ENCODE peak calls at places on chromosomes 12 and 14, in five cellular contexts. P is HCT116, I is SK-N-SH, Y is HepG2, V is K562. A is an unnamed sample.

GRCh38 chr14:75578786-75579781 is 664 bp downstream of the FLVCR2 start:
- DNase-seq in P (no peak), I (no peak), Y (peak; percentile 31), V (no peak), A (no peak)

GRCh38 chr12:51393676-51394545 is 2.7 kb upstream of the GALNT6 start:
- DNase-seq in P (no peak), I (no peak), Y (no peak), V (peak; percentile 2), A (no peak)

GRCh38 chr14:69358233-69358963 is 39.7 kb downstream of the ERH start:
- DNase-seq in P (no peak), I (no peak), Y (no peak), V (no peak), A (no peak)

GRCh38 chr12:19799216-19799615 is 359.9 kb downstream of the AEBP2 start:
- DNase-seq in P (no peak), I (no peak), Y (no peak), V (no peak), A (no peak)

GRCh38 chr14:37595809-37596595 is 573 bp downstream of the TTC6 start:
- DNase-seq in P (peak; percentile 28), I (no peak), Y (peak; percentile 99), V (peak; percentile 80), A (no peak)

GRCh38 chr12:116358850-116359761 is 81.6 kb upstream of the MED13L start:
- DNase-seq in P (peak; percentile 82), I (peak; percentile 84), Y (peak; percentile 92), V (peak; percentile 89), A (no peak)

GRCh38 chr14:30551460-30551859 is 7.5 kb upstream of the G2E3 start:
- DNase-seq in P (no peak), I (no peak), Y (peak; percentile 31), V (no peak), A (no peak)

GRCh38 chr12:21745258-21745657 is 29.2 kb downstream of the KCNJ8 start:
- DNase-seq in P (no peak), I (no peak), Y (no peak), V (no peak), A (no peak)

GRCh38 chr12:46661161-46661845 is 164.5 kb downstream of the SLC38A4 start:
- DNase-seq in P (peak; percentile 71), I (peak; percentile 39), Y (peak; percentile 77), V (no peak), A (peak; percentile 48)

GRCh38 chr12:121261397-121261796 is 35.1 kb downstream of the CAMKK2 start:
- DNase-seq in P (no peak), I (no peak), Y (no peak), V (no peak), A (no peak)

GRCh38 chr12:121264951-121265350 is 31.6 kb downstream of the CAMKK2 start:
- DNase-seq in P (no peak), I (no peak), Y (no peak), V (no peak), A (no peak)

GRCh38 chr12:121267822-121268221 is 28.7 kb downstream of the CAMKK2 start:
- DNase-seq in P (no peak), I (no peak), Y (no peak), V (no peak), A (no peak)

GRCh38 chr12:121263206-121263605 is 33.3 kb downstream of the CAMKK2 start:
- DNase-seq in P (no peak), I (no peak), Y (no peak), V (no peak), A (no peak)

DNA sequence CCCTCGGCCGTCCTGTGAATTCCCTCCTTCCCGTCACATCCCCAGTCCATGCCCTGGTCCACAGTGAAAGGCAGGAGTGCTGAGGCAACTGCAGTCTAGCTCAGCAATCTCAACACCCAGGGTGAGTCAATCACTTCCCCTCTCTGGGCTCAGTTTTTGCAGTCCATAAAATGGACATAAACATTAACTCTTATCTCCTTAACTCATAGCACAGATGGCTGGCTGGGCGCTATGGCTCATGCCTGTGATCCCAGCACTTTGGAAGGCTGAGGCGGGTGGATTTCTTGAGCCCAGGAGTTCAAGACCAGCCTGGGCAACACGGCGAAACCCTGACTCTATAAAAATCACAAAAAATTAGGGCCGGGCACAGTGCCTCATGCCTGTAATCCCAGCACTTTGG is 32.4 kb downstream of the CAMKK2 start:
- DNase-seq in P (no peak), I (no peak), Y (no peak), V (no peak), A (no peak)
- TF ChIP-seq ZBTB33 in P (no peak), I (no peak), Y (no peak), V (peak; percentile 85), A (no peak)

GRCh38 chr12:12881495-12881894 is 9.9 kb upstream of the GPRC5A start:
- DNase-seq in P (peak; percentile 91), I (no peak), Y (peak; percentile 39), V (no peak), A (no peak)
- TF ChIP-seq ZBTB33 in P (peak; percentile 46), I (no peak), Y (no peak), V (no peak), A (no peak)

GRCh38 chr12:88934163-88934747 is 354.0 kb upstream of the KITLG start:
- DNase-seq in P (peak; percentile 98), I (no peak), Y (no peak), V (no peak), A (no peak)
- TF ChIP-seq ZBTB33 in P (no peak), I (no peak), Y (no peak), V (no peak), A (no peak)

GRCh38 chr14:46571970-46572369 is 79.6 kb downstream of the RPL10L start:
- DNase-seq in P (no peak), I (no peak), Y (peak; percentile 0), V (no peak), A (no peak)
- TF ChIP-seq ZBTB33 in P (no peak), I (no peak), Y (no peak), V (no peak), A (no peak)

GRCh38 chr12:131066886-131067490 is 113.3 kb downstream of the ADGRD1 start:
- DNase-seq in P (no peak), I (no peak), Y (no peak), V (no peak), A (no peak)
- TF ChIP-seq ZBTB33 in P (no peak), I (no peak), Y (no peak), V (no peak), A (no peak)

DNA sequence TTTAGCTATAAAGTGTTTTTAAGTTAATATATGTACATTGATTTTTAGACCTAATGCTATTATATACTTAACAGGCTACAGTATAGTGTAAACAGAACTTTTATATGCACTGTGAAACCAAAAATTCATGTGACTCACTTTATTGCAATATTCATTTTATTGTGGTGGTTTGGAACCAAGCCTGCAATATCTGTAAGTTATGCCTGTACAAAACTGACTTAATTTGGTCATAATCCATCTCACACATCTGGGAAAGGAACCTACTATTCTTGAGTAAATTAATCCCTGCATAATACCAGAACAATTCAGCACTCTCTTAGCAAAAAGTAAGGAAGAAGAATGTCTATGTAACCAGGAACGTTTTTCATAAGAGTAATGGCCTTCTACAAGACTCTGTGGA is 390.8 kb downstream of the SYT1 start:
- DNase-seq in P (no peak), I (no peak), Y (no peak), V (no peak), A (no peak)
- TF ChIP-seq ZBTB33 in P (no peak), I (no peak), Y (no peak), V (no peak), A (no peak)